ENCODE peak calls at places on chromosome 9, in ten cellular contexts. One of them, this sample, is unnamed.
A peak's percentile ranks its signal among the peaks of the same experiment; 100 is the strongest.

GRCh38 chr9:38047301-38048251 is 21.5 kb downstream of the SHB start:
- DNase-seq in MM.1S: no peak
- DNase-seq in GM23248: peak; percentile 96
- DNase-seq in stomach: peak; percentile 75
- DNase-seq in HepG2: peak; percentile 99
- DNase-seq in astrocyte: peak; percentile 97
- DNase-seq in psoas muscle: peak; percentile 51
- DNase-seq in DND-41: peak; percentile 22
- DNase-seq in neural progenitor cell: peak; percentile 68
- DNase-seq in adrenal gland: peak; percentile 85
- DNase-seq in this sample: no peak

GRCh38 chr9:87285183-87285582 is 212.5 kb upstream of the DAPK1 start:
- DNase-seq in DND-41: no peak
- DNase-seq in adrenal gland: peak; percentile 23
- DNase-seq in GM23248: no peak
- DNase-seq in HepG2: no peak
- DNase-seq in neural progenitor cell: no peak
- DNase-seq in astrocyte: peak; percentile 38
- DNase-seq in MM.1S: no peak
- DNase-seq in stomach: peak; percentile 82
- DNase-seq in psoas muscle: no peak
- DNase-seq in this sample: no peak

GRCh38 chr9:10604927-10605326 is 7.9 kb downstream of the PTPRD start:
- DNase-seq in neural progenitor cell: no peak
- DNase-seq in stomach: no peak
- DNase-seq in astrocyte: no peak
- DNase-seq in MM.1S: no peak
- DNase-seq in DND-41: no peak
- DNase-seq in GM23248: no peak
- DNase-seq in psoas muscle: no peak
- DNase-seq in adrenal gland: no peak
- DNase-seq in HepG2: no peak
- DNase-seq in this sample: no peak

GRCh38 chr9:110575169-110575568 is 4.4 kb downstream of the SVEP1 start:
- DNase-seq in GM23248: no peak
- DNase-seq in psoas muscle: peak; percentile 28
- DNase-seq in DND-41: no peak
- DNase-seq in stomach: no peak
- DNase-seq in astrocyte: no peak
- DNase-seq in MM.1S: no peak
- DNase-seq in neural progenitor cell: no peak
- DNase-seq in HepG2: no peak
- DNase-seq in adrenal gland: no peak
- DNase-seq in this sample: no peak

GRCh38 chr9:137669261-137669672 is 50.5 kb downstream of the EHMT1 start:
- DNase-seq in GM23248: no peak
- DNase-seq in MM.1S: no peak
- DNase-seq in HepG2: no peak
- DNase-seq in psoas muscle: no peak
- DNase-seq in adrenal gland: no peak
- DNase-seq in astrocyte: no peak
- DNase-seq in DND-41: no peak
- DNase-seq in stomach: no peak
- DNase-seq in neural progenitor cell: peak; percentile 50
- DNase-seq in this sample: no peak

GRCh38 chr9:132020272-132020671 is 59.4 kb downstream of the MED27 start:
- DNase-seq in GM23248: no peak
- DNase-seq in MM.1S: no peak
- DNase-seq in adrenal gland: no peak
- DNase-seq in astrocyte: no peak
- DNase-seq in psoas muscle: no peak
- DNase-seq in neural progenitor cell: no peak
- DNase-seq in HepG2: no peak
- DNase-seq in DND-41: no peak
- DNase-seq in stomach: no peak
- DNase-seq in this sample: no peak

GRCh38 chr9:89536618-89537017 is 38.7 kb upstream of the SEMA4D start:
- DNase-seq in neural progenitor cell: no peak
- DNase-seq in psoas muscle: no peak
- DNase-seq in astrocyte: no peak
- DNase-seq in stomach: no peak
- DNase-seq in MM.1S: no peak
- DNase-seq in adrenal gland: no peak
- DNase-seq in HepG2: no peak
- DNase-seq in GM23248: no peak
- DNase-seq in DND-41: peak; percentile 59
- DNase-seq in this sample: no peak

GRCh38 chr9:138099803-138100598 is 222.4 kb downstream of the CACNA1B start:
- DNase-seq in DND-41: no peak
- DNase-seq in MM.1S: no peak
- DNase-seq in stomach: peak; percentile 14
- DNase-seq in HepG2: no peak
- DNase-seq in astrocyte: no peak
- DNase-seq in neural progenitor cell: no peak
- DNase-seq in psoas muscle: no peak
- DNase-seq in adrenal gland: no peak
- DNase-seq in GM23248: no peak
- DNase-seq in this sample: no peak

GRCh38 chr9:86705474-86705873 is 241.8 kb downstream of the GAS1 start:
- DNase-seq in adrenal gland: no peak
- DNase-seq in DND-41: no peak
- DNase-seq in HepG2: no peak
- DNase-seq in neural progenitor cell: no peak
- DNase-seq in psoas muscle: no peak
- DNase-seq in astrocyte: no peak
- DNase-seq in stomach: no peak
- DNase-seq in MM.1S: no peak
- DNase-seq in GM23248: peak; percentile 67
- DNase-seq in this sample: no peak

GRCh38 chr9:90898229-90898628 is 96.6 kb downstream of the SYK start:
- DNase-seq in astrocyte: no peak
- DNase-seq in HepG2: no peak
- DNase-seq in neural progenitor cell: no peak
- DNase-seq in DND-41: no peak
- DNase-seq in psoas muscle: no peak
- DNase-seq in stomach: no peak
- DNase-seq in MM.1S: no peak
- DNase-seq in adrenal gland: no peak
- DNase-seq in GM23248: peak; percentile 30
- DNase-seq in this sample: no peak

GRCh38 chr9:134433909-134434895 is 107.9 kb downstream of the RXRA start:
- DNase-seq in DND-41: no peak
- DNase-seq in HepG2: no peak
- DNase-seq in MM.1S: no peak
- DNase-seq in adrenal gland: no peak
- DNase-seq in stomach: no peak
- DNase-seq in psoas muscle: no peak
- DNase-seq in astrocyte: no peak
- DNase-seq in neural progenitor cell: no peak
- DNase-seq in GM23248: no peak
- DNase-seq in this sample: no peak

GRCh38 chr9:134432471-134432870 is 106.2 kb downstream of the RXRA start:
- DNase-seq in stomach: no peak
- DNase-seq in GM23248: peak; percentile 18
- DNase-seq in psoas muscle: no peak
- DNase-seq in neural progenitor cell: no peak
- DNase-seq in HepG2: no peak
- DNase-seq in adrenal gland: no peak
- DNase-seq in DND-41: no peak
- DNase-seq in astrocyte: no peak
- DNase-seq in MM.1S: no peak
- DNase-seq in this sample: no peak

GRCh38 chr9:134434896-134435506 is 108.7 kb downstream of the RXRA start:
- DNase-seq in GM23248: peak; percentile 97
- DNase-seq in neural progenitor cell: peak; percentile 31
- DNase-seq in psoas muscle: peak; percentile 95
- DNase-seq in adrenal gland: peak; percentile 99
- DNase-seq in HepG2: peak; percentile 97
- DNase-seq in DND-41: no peak
- DNase-seq in MM.1S: no peak
- DNase-seq in astrocyte: peak; percentile 93
- DNase-seq in stomach: peak; percentile 98
- DNase-seq in this sample: no peak

GRCh38 chr9:134431626-134432025 is 105.4 kb downstream of the RXRA start:
- DNase-seq in stomach: no peak
- DNase-seq in astrocyte: no peak
- DNase-seq in adrenal gland: no peak
- DNase-seq in GM23248: no peak
- DNase-seq in neural progenitor cell: no peak
- DNase-seq in DND-41: no peak
- DNase-seq in MM.1S: no peak
- DNase-seq in psoas muscle: no peak
- DNase-seq in HepG2: no peak
- DNase-seq in this sample: no peak

GRCh38 chr9:134433101-134433500 is 106.8 kb downstream of the RXRA start:
- DNase-seq in neural progenitor cell: no peak
- DNase-seq in psoas muscle: peak; percentile 71
- DNase-seq in adrenal gland: peak; percentile 80
- DNase-seq in MM.1S: no peak
- DNase-seq in DND-41: no peak
- DNase-seq in astrocyte: no peak
- DNase-seq in HepG2: no peak
- DNase-seq in stomach: peak; percentile 45
- DNase-seq in GM23248: peak; percentile 83
- DNase-seq in this sample: no peak
- H3K4me1 ChIP-seq in neural progenitor cell: peaks cover 16% of the 10 kb centered on the region
- H3K4me1 ChIP-seq in psoas muscle: peaks cover 79% of the 10 kb centered on the region
- H3K4me1 ChIP-seq in adrenal gland: peaks cover 58% of the 10 kb centered on the region
- H3K4me1 ChIP-seq in MM.1S: no peaks in the 10 kb centered on the region
- H3K4me1 ChIP-seq in DND-41: no peaks in the 10 kb centered on the region
- H3K4me1 ChIP-seq in astrocyte: peaks cover 12% of the 10 kb centered on the region
- H3K4me1 ChIP-seq in HepG2: peaks cover 41% of the 10 kb centered on the region
- H3K4me1 ChIP-seq in stomach: peaks cover 68% of the 10 kb centered on the region
- H3K4me1 ChIP-seq in GM23248: peaks cover 13% of the 10 kb centered on the region
- H3K4me1 ChIP-seq in this sample: no peaks in the 10 kb centered on the region

DNA sequence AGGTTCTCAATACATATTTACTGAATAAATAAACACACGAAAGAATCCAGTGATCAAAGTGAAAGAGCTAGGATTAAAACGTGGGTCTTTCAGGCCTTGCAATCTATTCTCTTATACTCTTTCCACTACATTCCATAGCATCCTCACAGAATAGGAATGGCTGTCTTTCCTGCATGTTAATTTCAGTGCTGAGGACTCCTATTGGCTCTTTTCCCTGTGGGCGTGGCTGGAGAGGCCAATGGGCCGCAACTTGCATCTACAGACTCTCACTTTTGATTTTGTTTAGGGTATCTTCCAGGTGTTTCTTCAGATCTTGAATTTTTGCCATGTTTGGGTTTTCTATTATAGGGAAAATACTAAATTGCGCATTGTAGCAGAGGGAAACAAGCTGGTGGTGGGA is 93.8 kb downstream of the GCNT1 start:
- DNase-seq in psoas muscle: no peak
- DNase-seq in GM23248: no peak
- DNase-seq in DND-41: no peak
- DNase-seq in neural progenitor cell: peak; percentile 11
- DNase-seq in stomach: no peak
- DNase-seq in astrocyte: no peak
- DNase-seq in MM.1S: no peak
- DNase-seq in HepG2: no peak
- DNase-seq in adrenal gland: no peak
- DNase-seq in this sample: no peak
- H3K27me3 ChIP-seq in psoas muscle: peaks cover 2% of the 10 kb centered on the region
- H3K27me3 ChIP-seq in GM23248: no peaks in the 10 kb centered on the region
- H3K27me3 ChIP-seq in DND-41: no peaks in the 10 kb centered on the region
- H3K27me3 ChIP-seq in neural progenitor cell: no peaks in the 10 kb centered on the region
- H3K27me3 ChIP-seq in stomach: no peaks in the 10 kb centered on the region
- H3K27me3 ChIP-seq in astrocyte: no peaks in the 10 kb centered on the region
- H3K27me3 ChIP-seq in MM.1S: no peaks in the 10 kb centered on the region
- H3K27me3 ChIP-seq in HepG2: no peaks in the 10 kb centered on the region
- H3K27me3 ChIP-seq in adrenal gland: no peaks in the 10 kb centered on the region
- H3K27me3 ChIP-seq in this sample: peaks cover 3% of the 10 kb centered on the region

GRCh38 chr9:92971776-92972175 is 24.5 kb downstream of the FGD3 start:
- DNase-seq in neural progenitor cell: no peak
- DNase-seq in psoas muscle: no peak
- DNase-seq in GM23248: no peak
- DNase-seq in astrocyte: no peak
- DNase-seq in adrenal gland: no peak
- DNase-seq in stomach: no peak
- DNase-seq in DND-41: no peak
- DNase-seq in HepG2: no peak
- DNase-seq in MM.1S: no peak
- DNase-seq in this sample: no peak
- H3K4me1 ChIP-seq in neural progenitor cell: peaks cover 27% of the 10 kb centered on the region
- H3K4me1 ChIP-seq in psoas muscle: no peaks in the 10 kb centered on the region
- H3K4me1 ChIP-seq in GM23248: no peaks in the 10 kb centered on the region
- H3K4me1 ChIP-seq in astrocyte: peaks cover 4% of the 10 kb centered on the region
- H3K4me1 ChIP-seq in adrenal gland: no peaks in the 10 kb centered on the region
- H3K4me1 ChIP-seq in stomach: no peaks in the 10 kb centered on the region
- H3K4me1 ChIP-seq in DND-41: peaks cover 28% of the 10 kb centered on the region
- H3K4me1 ChIP-seq in HepG2: peaks cover 19% of the 10 kb centered on the region
- H3K4me1 ChIP-seq in MM.1S: peaks cover 10% of the 10 kb centered on the region
- H3K4me1 ChIP-seq in this sample: peaks cover 98% of the 10 kb centered on the region

GRCh38 chr9:133669402-133669801 is 33.2 kb downstream of the DBH start:
- DNase-seq in psoas muscle: no peak
- DNase-seq in HepG2: no peak
- DNase-seq in stomach: no peak
- DNase-seq in MM.1S: no peak
- DNase-seq in GM23248: no peak
- DNase-seq in astrocyte: no peak
- DNase-seq in adrenal gland: no peak
- DNase-seq in DND-41: no peak
- DNase-seq in neural progenitor cell: no peak
- DNase-seq in this sample: no peak

GRCh38 chr9:133673260-133673658 is 37.1 kb downstream of the DBH start:
- DNase-seq in psoas muscle: peak; percentile 10
- DNase-seq in DND-41: no peak
- DNase-seq in HepG2: no peak
- DNase-seq in stomach: no peak
- DNase-seq in astrocyte: no peak
- DNase-seq in MM.1S: no peak
- DNase-seq in neural progenitor cell: peak; percentile 39
- DNase-seq in GM23248: no peak
- DNase-seq in adrenal gland: no peak
- DNase-seq in this sample: no peak

GRCh38 chr9:133670466-133670865 is 34.3 kb downstream of the DBH start:
- DNase-seq in HepG2: no peak
- DNase-seq in neural progenitor cell: no peak
- DNase-seq in stomach: no peak
- DNase-seq in DND-41: no peak
- DNase-seq in astrocyte: no peak
- DNase-seq in GM23248: no peak
- DNase-seq in psoas muscle: no peak
- DNase-seq in adrenal gland: no peak
- DNase-seq in MM.1S: no peak
- DNase-seq in this sample: no peak

GRCh38 chr9:133672503-133673259 is 36.5 kb downstream of the DBH start:
- DNase-seq in adrenal gland: no peak
- DNase-seq in stomach: no peak
- DNase-seq in astrocyte: no peak
- DNase-seq in DND-41: no peak
- DNase-seq in psoas muscle: no peak
- DNase-seq in HepG2: no peak
- DNase-seq in neural progenitor cell: no peak
- DNase-seq in MM.1S: no peak
- DNase-seq in GM23248: no peak
- DNase-seq in this sample: no peak

DNA sequence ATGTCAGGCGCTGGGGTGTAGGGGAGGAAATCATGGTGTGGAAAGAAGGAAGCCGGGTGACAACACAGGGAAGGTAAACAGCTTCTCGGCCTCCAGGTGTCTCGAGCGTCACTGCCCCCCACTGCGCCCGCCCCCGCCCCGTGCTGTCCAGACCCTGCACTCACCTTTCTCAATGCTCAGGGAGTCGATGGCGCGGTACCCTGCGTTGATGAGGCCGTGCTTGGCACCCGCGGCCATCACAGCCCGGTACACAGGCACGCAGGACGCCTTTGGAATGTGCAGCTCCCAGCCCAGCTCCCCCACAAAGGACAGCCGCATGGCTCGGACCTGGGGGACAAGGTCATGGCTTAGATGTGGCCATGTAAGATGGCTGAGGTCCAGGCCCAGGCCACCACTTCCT is 35.2 kb downstream of the DBH start:
- DNase-seq in adrenal gland: no peak
- DNase-seq in neural progenitor cell: no peak
- DNase-seq in stomach: no peak
- DNase-seq in DND-41: no peak
- DNase-seq in psoas muscle: no peak
- DNase-seq in MM.1S: no peak
- DNase-seq in GM23248: no peak
- DNase-seq in astrocyte: no peak
- DNase-seq in HepG2: no peak
- DNase-seq in this sample: no peak
- H3K27me3 ChIP-seq in adrenal gland: no peaks in the 10 kb centered on the region
- H3K27me3 ChIP-seq in neural progenitor cell: no peaks in the 10 kb centered on the region
- H3K27me3 ChIP-seq in stomach: no peaks in the 10 kb centered on the region
- H3K27me3 ChIP-seq in DND-41: no peaks in the 10 kb centered on the region
- H3K27me3 ChIP-seq in psoas muscle: peaks cover 5% of the 10 kb centered on the region
- H3K27me3 ChIP-seq in MM.1S: peaks cover 80% of the 10 kb centered on the region
- H3K27me3 ChIP-seq in GM23248: no peaks in the 10 kb centered on the region
- H3K27me3 ChIP-seq in astrocyte: peaks cover 3% of the 10 kb centered on the region
- H3K27me3 ChIP-seq in HepG2: no peaks in the 10 kb centered on the region
- H3K27me3 ChIP-seq in this sample: no peaks in the 10 kb centered on the region